ENCODE peak calls at places on chromosomes 5 and 9, in ten cellular contexts. One of them, this sample, is unnamed.
A peak's percentile ranks its signal among the peaks of the same experiment; 100 is the strongest.

GRCh38 chr5:139636975-139637408 is 11.2 kb upstream of the CXXC5 start:
- DNase-seq in hypothalamus: no peak
- DNase-seq in stimulated activated CD4-positive, alpha-beta T cell treated with anti-CD3 and anti-CD28 coated beads, Interleukin-1b, Interleukin-23, amount 100 ng/mL, for 24 hours: peak; percentile 42
- DNase-seq in head of caudate nucleus: no peak
- DNase-seq in NCI-H146: no peak
- DNase-seq in germinal center: no peak
- DNase-seq in A549: no peak
- DNase-seq in tibial artery: no peak
- DNase-seq in Calu3: no peak
- DNase-seq in aorta: no peak
- DNase-seq in this sample: no peak

GRCh38 chr5:152532714-152533113 is 127.6 kb upstream of the NMUR2 start:
- DNase-seq in stimulated activated CD4-positive, alpha-beta T cell treated with anti-CD3 and anti-CD28 coated beads, Interleukin-1b, Interleukin-23, amount 100 ng/mL, for 24 hours: no peak
- DNase-seq in tibial artery: no peak
- DNase-seq in germinal center: no peak
- DNase-seq in aorta: no peak
- DNase-seq in Calu3: peak; percentile 34
- DNase-seq in hypothalamus: no peak
- DNase-seq in head of caudate nucleus: no peak
- DNase-seq in NCI-H146: peak; percentile 61
- DNase-seq in A549: peak; percentile 28
- DNase-seq in this sample: no peak

GRCh38 chr9:98118640-98119601 is at the start of gene TRIM14:
- DNase-seq in NCI-H146: peak; percentile 51
- DNase-seq in germinal center: peak; percentile 75
- DNase-seq in head of caudate nucleus: peak; percentile 69
- DNase-seq in stimulated activated CD4-positive, alpha-beta T cell treated with anti-CD3 and anti-CD28 coated beads, Interleukin-1b, Interleukin-23, amount 100 ng/mL, for 24 hours: peak; percentile 62
- DNase-seq in hypothalamus: peak; percentile 33
- DNase-seq in aorta: peak; percentile 84
- DNase-seq in tibial artery: no peak
- DNase-seq in A549: peak; percentile 83
- DNase-seq in Calu3: peak; percentile 75
- DNase-seq in this sample: peak; percentile 53

GRCh38 chr5:74212336-74212735 is 428.2 kb downstream of the ENC1 start:
- DNase-seq in Calu3: peak; percentile 48
- DNase-seq in hypothalamus: no peak
- DNase-seq in head of caudate nucleus: no peak
- DNase-seq in tibial artery: no peak
- DNase-seq in A549: no peak
- DNase-seq in germinal center: no peak
- DNase-seq in aorta: no peak
- DNase-seq in stimulated activated CD4-positive, alpha-beta T cell treated with anti-CD3 and anti-CD28 coated beads, Interleukin-1b, Interleukin-23, amount 100 ng/mL, for 24 hours: no peak
- DNase-seq in NCI-H146: peak; percentile 45
- DNase-seq in this sample: no peak

GRCh38 chr5:154168395-154168794 is 22.1 kb upstream of the GALNT10 start:
- DNase-seq in head of caudate nucleus: no peak
- DNase-seq in A549: no peak
- DNase-seq in Calu3: no peak
- DNase-seq in NCI-H146: no peak
- DNase-seq in hypothalamus: no peak
- DNase-seq in germinal center: no peak
- DNase-seq in aorta: no peak
- DNase-seq in stimulated activated CD4-positive, alpha-beta T cell treated with anti-CD3 and anti-CD28 coated beads, Interleukin-1b, Interleukin-23, amount 100 ng/mL, for 24 hours: no peak
- DNase-seq in tibial artery: no peak
- DNase-seq in this sample: no peak

GRCh38 chr9:87718852-87719612 is 6.9 kb upstream of the CTSL start:
- DNase-seq in stimulated activated CD4-positive, alpha-beta T cell treated with anti-CD3 and anti-CD28 coated beads, Interleukin-1b, Interleukin-23, amount 100 ng/mL, for 24 hours: no peak
- DNase-seq in A549: no peak
- DNase-seq in Calu3: no peak
- DNase-seq in head of caudate nucleus: no peak
- DNase-seq in aorta: no peak
- DNase-seq in tibial artery: no peak
- DNase-seq in germinal center: no peak
- DNase-seq in NCI-H146: no peak
- DNase-seq in hypothalamus: no peak
- DNase-seq in this sample: no peak

GRCh38 chr5:137521246-137521645 is 22.1 kb upstream of the SPOCK1 start:
- DNase-seq in A549: no peak
- DNase-seq in hypothalamus: no peak
- DNase-seq in stimulated activated CD4-positive, alpha-beta T cell treated with anti-CD3 and anti-CD28 coated beads, Interleukin-1b, Interleukin-23, amount 100 ng/mL, for 24 hours: no peak
- DNase-seq in tibial artery: no peak
- DNase-seq in aorta: no peak
- DNase-seq in germinal center: no peak
- DNase-seq in NCI-H146: no peak
- DNase-seq in Calu3: no peak
- DNase-seq in head of caudate nucleus: no peak
- DNase-seq in this sample: no peak

GRCh38 chr5:65512170-65512937 is 30.6 kb upstream of the ADAMTS6 start:
- DNase-seq in NCI-H146: no peak
- DNase-seq in head of caudate nucleus: no peak
- DNase-seq in A549: no peak
- DNase-seq in stimulated activated CD4-positive, alpha-beta T cell treated with anti-CD3 and anti-CD28 coated beads, Interleukin-1b, Interleukin-23, amount 100 ng/mL, for 24 hours: no peak
- DNase-seq in tibial artery: no peak
- DNase-seq in Calu3: no peak
- DNase-seq in germinal center: no peak
- DNase-seq in aorta: no peak
- DNase-seq in hypothalamus: no peak
- DNase-seq in this sample: no peak

GRCh38 chr5:67377651-67378050 is 181.1 kb upstream of the CD180 start:
- DNase-seq in head of caudate nucleus: no peak
- DNase-seq in hypothalamus: no peak
- DNase-seq in germinal center: no peak
- DNase-seq in NCI-H146: no peak
- DNase-seq in Calu3: no peak
- DNase-seq in aorta: no peak
- DNase-seq in A549: no peak
- DNase-seq in tibial artery: no peak
- DNase-seq in stimulated activated CD4-positive, alpha-beta T cell treated with anti-CD3 and anti-CD28 coated beads, Interleukin-1b, Interleukin-23, amount 100 ng/mL, for 24 hours: no peak
- DNase-seq in this sample: no peak

GRCh38 chr9:115686069-115686468 is 467.5 kb upstream of the PAPPA start:
- DNase-seq in A549: no peak
- DNase-seq in Calu3: no peak
- DNase-seq in NCI-H146: no peak
- DNase-seq in hypothalamus: no peak
- DNase-seq in germinal center: no peak
- DNase-seq in tibial artery: no peak
- DNase-seq in stimulated activated CD4-positive, alpha-beta T cell treated with anti-CD3 and anti-CD28 coated beads, Interleukin-1b, Interleukin-23, amount 100 ng/mL, for 24 hours: no peak
- DNase-seq in aorta: no peak
- DNase-seq in head of caudate nucleus: no peak
- DNase-seq in this sample: no peak

GRCh38 chr5:154166901-154167791 is 23.4 kb upstream of the GALNT10 start:
- DNase-seq in hypothalamus: no peak
- DNase-seq in stimulated activated CD4-positive, alpha-beta T cell treated with anti-CD3 and anti-CD28 coated beads, Interleukin-1b, Interleukin-23, amount 100 ng/mL, for 24 hours: no peak
- DNase-seq in germinal center: no peak
- DNase-seq in Calu3: no peak
- DNase-seq in NCI-H146: peak; percentile 62
- DNase-seq in aorta: no peak
- DNase-seq in A549: no peak
- DNase-seq in head of caudate nucleus: no peak
- DNase-seq in tibial artery: no peak
- DNase-seq in this sample: no peak

GRCh38 chr9:77883846-77884771 is 147.5 kb downstream of the GNAQ start:
- DNase-seq in A549: no peak
- DNase-seq in head of caudate nucleus: peak; percentile 72
- DNase-seq in Calu3: no peak
- DNase-seq in stimulated activated CD4-positive, alpha-beta T cell treated with anti-CD3 and anti-CD28 coated beads, Interleukin-1b, Interleukin-23, amount 100 ng/mL, for 24 hours: no peak
- DNase-seq in germinal center: no peak
- DNase-seq in aorta: no peak
- DNase-seq in tibial artery: no peak
- DNase-seq in NCI-H146: no peak
- DNase-seq in hypothalamus: no peak
- DNase-seq in this sample: no peak

GRCh38 chr9:4081549-4081895 is 218.3 kb downstream of the GLIS3 start:
- DNase-seq in Calu3: no peak
- DNase-seq in tibial artery: no peak
- DNase-seq in stimulated activated CD4-positive, alpha-beta T cell treated with anti-CD3 and anti-CD28 coated beads, Interleukin-1b, Interleukin-23, amount 100 ng/mL, for 24 hours: no peak
- DNase-seq in germinal center: no peak
- DNase-seq in A549: no peak
- DNase-seq in head of caudate nucleus: no peak
- DNase-seq in hypothalamus: no peak
- DNase-seq in aorta: no peak
- DNase-seq in NCI-H146: no peak
- DNase-seq in this sample: no peak

GRCh38 chr5:37841223-37841622 is 1.4 kb upstream of the GDNF start:
- DNase-seq in tibial artery: no peak
- DNase-seq in NCI-H146: no peak
- DNase-seq in A549: no peak
- DNase-seq in aorta: no peak
- DNase-seq in germinal center: no peak
- DNase-seq in stimulated activated CD4-positive, alpha-beta T cell treated with anti-CD3 and anti-CD28 coated beads, Interleukin-1b, Interleukin-23, amount 100 ng/mL, for 24 hours: no peak
- DNase-seq in Calu3: no peak
- DNase-seq in head of caudate nucleus: peak; percentile 75
- DNase-seq in hypothalamus: no peak
- DNase-seq in this sample: no peak

GRCh38 chr5:13957032-13957645 is 12.7 kb upstream of the DNAH5 start:
- DNase-seq in Calu3: peak; percentile 48
- DNase-seq in NCI-H146: peak; percentile 17
- DNase-seq in head of caudate nucleus: peak; percentile 75
- DNase-seq in stimulated activated CD4-positive, alpha-beta T cell treated with anti-CD3 and anti-CD28 coated beads, Interleukin-1b, Interleukin-23, amount 100 ng/mL, for 24 hours: no peak
- DNase-seq in aorta: no peak
- DNase-seq in germinal center: no peak
- DNase-seq in A549: peak; percentile 44
- DNase-seq in tibial artery: no peak
- DNase-seq in hypothalamus: no peak
- DNase-seq in this sample: no peak

GRCh38 chr5:34583167-34583566 is 73.0 kb upstream of the RAI14 start:
- DNase-seq in head of caudate nucleus: no peak
- DNase-seq in A549: no peak
- DNase-seq in NCI-H146: no peak
- DNase-seq in stimulated activated CD4-positive, alpha-beta T cell treated with anti-CD3 and anti-CD28 coated beads, Interleukin-1b, Interleukin-23, amount 100 ng/mL, for 24 hours: no peak
- DNase-seq in aorta: no peak
- DNase-seq in hypothalamus: no peak
- DNase-seq in Calu3: no peak
- DNase-seq in tibial artery: no peak
- DNase-seq in germinal center: no peak
- DNase-seq in this sample: no peak

GRCh38 chr9:98192503-98193335 is at the start of gene CORO2A:
- DNase-seq in hypothalamus: peak; percentile 34
- DNase-seq in stimulated activated CD4-positive, alpha-beta T cell treated with anti-CD3 and anti-CD28 coated beads, Interleukin-1b, Interleukin-23, amount 100 ng/mL, for 24 hours: peak; percentile 72
- DNase-seq in Calu3: peak; percentile 85
- DNase-seq in NCI-H146: peak; percentile 68
- DNase-seq in tibial artery: peak; percentile 72
- DNase-seq in aorta: peak; percentile 78
- DNase-seq in head of caudate nucleus: peak; percentile 82
- DNase-seq in A549: peak; percentile 80
- DNase-seq in germinal center: peak; percentile 84
- DNase-seq in this sample: peak; percentile 64

GRCh38 chr9:99561435-99562262 is 260.0 kb upstream of the NR4A3 start:
- DNase-seq in NCI-H146: no peak
- DNase-seq in germinal center: no peak
- DNase-seq in tibial artery: no peak
- DNase-seq in head of caudate nucleus: no peak
- DNase-seq in hypothalamus: no peak
- DNase-seq in A549: no peak
- DNase-seq in Calu3: no peak
- DNase-seq in aorta: no peak
- DNase-seq in stimulated activated CD4-positive, alpha-beta T cell treated with anti-CD3 and anti-CD28 coated beads, Interleukin-1b, Interleukin-23, amount 100 ng/mL, for 24 hours: no peak
- DNase-seq in this sample: no peak

GRCh38 chr5:112238473-112238872 is 180.6 kb downstream of the EPB41L4A start:
- DNase-seq in tibial artery: no peak
- DNase-seq in NCI-H146: no peak
- DNase-seq in Calu3: no peak
- DNase-seq in stimulated activated CD4-positive, alpha-beta T cell treated with anti-CD3 and anti-CD28 coated beads, Interleukin-1b, Interleukin-23, amount 100 ng/mL, for 24 hours: no peak
- DNase-seq in head of caudate nucleus: no peak
- DNase-seq in aorta: no peak
- DNase-seq in hypothalamus: no peak
- DNase-seq in germinal center: peak; percentile 8
- DNase-seq in A549: no peak
- DNase-seq in this sample: no peak

GRCh38 chr5:122073023-122073422 is 5.0 kb downstream of the LOX start:
- DNase-seq in A549: no peak
- DNase-seq in hypothalamus: no peak
- DNase-seq in NCI-H146: no peak
- DNase-seq in germinal center: no peak
- DNase-seq in tibial artery: no peak
- DNase-seq in Calu3: no peak
- DNase-seq in stimulated activated CD4-positive, alpha-beta T cell treated with anti-CD3 and anti-CD28 coated beads, Interleukin-1b, Interleukin-23, amount 100 ng/mL, for 24 hours: no peak
- DNase-seq in head of caudate nucleus: no peak
- DNase-seq in aorta: no peak
- DNase-seq in this sample: no peak

GRCh38 chr5:168833936-168834335 is 254.8 kb upstream of the PANK3 start:
- DNase-seq in tibial artery: no peak
- DNase-seq in hypothalamus: no peak
- DNase-seq in stimulated activated CD4-positive, alpha-beta T cell treated with anti-CD3 and anti-CD28 coated beads, Interleukin-1b, Interleukin-23, amount 100 ng/mL, for 24 hours: no peak
- DNase-seq in A549: no peak
- DNase-seq in head of caudate nucleus: no peak
- DNase-seq in aorta: no peak
- DNase-seq in NCI-H146: no peak
- DNase-seq in Calu3: no peak
- DNase-seq in germinal center: no peak
- DNase-seq in this sample: no peak

GRCh38 chr9:32414856-32415255 is 30.4 kb downstream of the ACO1 start:
- DNase-seq in Calu3: no peak
- DNase-seq in head of caudate nucleus: peak; percentile 43
- DNase-seq in hypothalamus: no peak
- DNase-seq in NCI-H146: no peak
- DNase-seq in germinal center: no peak
- DNase-seq in aorta: no peak
- DNase-seq in A549: no peak
- DNase-seq in tibial artery: no peak
- DNase-seq in stimulated activated CD4-positive, alpha-beta T cell treated with anti-CD3 and anti-CD28 coated beads, Interleukin-1b, Interleukin-23, amount 100 ng/mL, for 24 hours: no peak
- DNase-seq in this sample: no peak

GRCh38 chr5:157184117-157184516 is 3.5 kb downstream of the ITK start:
- DNase-seq in aorta: no peak
- DNase-seq in Calu3: no peak
- DNase-seq in germinal center: no peak
- DNase-seq in A549: no peak
- DNase-seq in stimulated activated CD4-positive, alpha-beta T cell treated with anti-CD3 and anti-CD28 coated beads, Interleukin-1b, Interleukin-23, amount 100 ng/mL, for 24 hours: no peak
- DNase-seq in NCI-H146: no peak
- DNase-seq in tibial artery: no peak
- DNase-seq in hypothalamus: no peak
- DNase-seq in head of caudate nucleus: no peak
- DNase-seq in this sample: no peak

GRCh38 chr9:78296208-78296892 is 575 bp upstream of the PSAT1 start:
- DNase-seq in NCI-H146: peak; percentile 49
- DNase-seq in germinal center: peak; percentile 16
- DNase-seq in aorta: no peak
- DNase-seq in head of caudate nucleus: peak; percentile 76
- DNase-seq in A549: peak; percentile 56
- DNase-seq in tibial artery: no peak
- DNase-seq in hypothalamus: peak; percentile 46
- DNase-seq in stimulated activated CD4-positive, alpha-beta T cell treated with anti-CD3 and anti-CD28 coated beads, Interleukin-1b, Interleukin-23, amount 100 ng/mL, for 24 hours: peak; percentile 7
- DNase-seq in Calu3: peak; percentile 20
- DNase-seq in this sample: no peak

GRCh38 chr5:59745422-59745863 is 148.1 kb downstream of the PDE4D start:
- DNase-seq in Calu3: peak; percentile 21
- DNase-seq in aorta: peak; percentile 41
- DNase-seq in head of caudate nucleus: no peak
- DNase-seq in hypothalamus: no peak
- DNase-seq in germinal center: no peak
- DNase-seq in NCI-H146: peak; percentile 43
- DNase-seq in A549: peak; percentile 38
- DNase-seq in tibial artery: peak; percentile 92
- DNase-seq in stimulated activated CD4-positive, alpha-beta T cell treated with anti-CD3 and anti-CD28 coated beads, Interleukin-1b, Interleukin-23, amount 100 ng/mL, for 24 hours: no peak
- DNase-seq in this sample: no peak

GRCh38 chr5:95406426-95407093 is 15.4 kb downstream of the FAM81B start:
- DNase-seq in tibial artery: no peak
- DNase-seq in Calu3: no peak
- DNase-seq in A549: no peak
- DNase-seq in aorta: no peak
- DNase-seq in head of caudate nucleus: no peak
- DNase-seq in stimulated activated CD4-positive, alpha-beta T cell treated with anti-CD3 and anti-CD28 coated beads, Interleukin-1b, Interleukin-23, amount 100 ng/mL, for 24 hours: no peak
- DNase-seq in hypothalamus: no peak
- DNase-seq in NCI-H146: no peak
- DNase-seq in germinal center: no peak
- DNase-seq in this sample: no peak

GRCh38 chr9:125603478-125604021 is 103.5 kb downstream of the MAPKAP1 start:
- DNase-seq in tibial artery: no peak
- DNase-seq in Calu3: no peak
- DNase-seq in head of caudate nucleus: no peak
- DNase-seq in stimulated activated CD4-positive, alpha-beta T cell treated with anti-CD3 and anti-CD28 coated beads, Interleukin-1b, Interleukin-23, amount 100 ng/mL, for 24 hours: no peak
- DNase-seq in hypothalamus: no peak
- DNase-seq in germinal center: no peak
- DNase-seq in A549: no peak
- DNase-seq in aorta: no peak
- DNase-seq in NCI-H146: no peak
- DNase-seq in this sample: no peak

This sample was measured in activated T-helper 9 cell treated with anti-CD3 and anti-CD28 coated beads, Interleukin-2, amount 50 U/mL, for 16 hours.